ENCODE peak calls at places on chromosomes 11 and 22, in six cellular contexts. One of them, this sample, is unnamed.

GRCh38 chr11:2588809-2589537 is 110.8 kb downstream of the KCNQ1OT1 start:
- DNase-seq in mesendoderm: no peak
- DNase-seq in H1: no peak
- DNase-seq in IMR-90: no peak
- DNase-seq in mesenchymal stem cell: no peak
- DNase-seq in neuronal stem cell: no peak
- DNase-seq in this sample: no peak

GRCh38 chr11:124902616-124903015 is 5.0 kb upstream of the ROBO4 start:
- DNase-seq in neuronal stem cell: no peak
- DNase-seq in mesenchymal stem cell: no peak
- DNase-seq in H1: no peak
- DNase-seq in mesendoderm: no peak
- DNase-seq in IMR-90: peak
- DNase-seq in this sample: no peak

GRCh38 chr11:130037058-130037457 is 32.6 kb upstream of the APLP2 start:
- DNase-seq in mesendoderm: peak
- DNase-seq in H1: no peak
- DNase-seq in mesenchymal stem cell: peak
- DNase-seq in IMR-90: peak
- DNase-seq in neuronal stem cell: no peak
- DNase-seq in this sample: no peak

GRCh38 chr11:130631119-130631518 is 182.7 kb downstream of the ADAMTS15 start:
- DNase-seq in H1: no peak
- DNase-seq in IMR-90: peak
- DNase-seq in mesendoderm: no peak
- DNase-seq in mesenchymal stem cell: peak
- DNase-seq in neuronal stem cell: no peak
- DNase-seq in this sample: no peak

GRCh38 chr22:49983148-49984042 is 22.8 kb downstream of the PIM3 start:
- DNase-seq in neuronal stem cell: no peak
- DNase-seq in mesenchymal stem cell: no peak
- DNase-seq in IMR-90: no peak
- DNase-seq in H1: no peak
- DNase-seq in mesendoderm: peak
- DNase-seq in this sample: peak

GRCh38 chr22:30855677-30856518 is 112.7 kb downstream of the MORC2 start:
- DNase-seq in H1: no peak
- DNase-seq in mesendoderm: no peak
- DNase-seq in neuronal stem cell: no peak
- DNase-seq in IMR-90: no peak
- DNase-seq in mesenchymal stem cell: no peak
- DNase-seq in this sample: no peak

GRCh38 chr22:36220457-36220921 is 18.8 kb downstream of the APOL2 start:
- DNase-seq in H1: no peak
- DNase-seq in neuronal stem cell: no peak
- DNase-seq in mesenchymal stem cell: peak
- DNase-seq in IMR-90: peak
- DNase-seq in mesendoderm: peak
- DNase-seq in this sample: peak

GRCh38 chr11:34475656-34476055 is 36.9 kb downstream of the CAT start:
- DNase-seq in H1: no peak
- DNase-seq in neuronal stem cell: no peak
- DNase-seq in mesendoderm: no peak
- DNase-seq in mesenchymal stem cell: no peak
- DNase-seq in IMR-90: no peak
- DNase-seq in this sample: no peak

GRCh38 chr11:67266424-67267187 is at the start of gene GRK2:
- DNase-seq in mesendoderm: peak
- DNase-seq in mesenchymal stem cell: no peak
- DNase-seq in IMR-90: peak
- DNase-seq in neuronal stem cell: no peak
- DNase-seq in H1: no peak
- DNase-seq in this sample: no peak

GRCh38 chr11:121414141-121414918 is 37.8 kb upstream of the SORL1 start:
- DNase-seq in neuronal stem cell: no peak
- DNase-seq in mesenchymal stem cell: no peak
- DNase-seq in IMR-90: no peak
- DNase-seq in mesendoderm: no peak
- DNase-seq in H1: no peak
- DNase-seq in this sample: no peak

GRCh38 chr11:441043-441417 is 781 bp downstream of the ANO9 start:
- DNase-seq in H1: no peak
- DNase-seq in neuronal stem cell: no peak
- DNase-seq in mesenchymal stem cell: no peak
- DNase-seq in IMR-90: no peak
- DNase-seq in mesendoderm: no peak
- DNase-seq in this sample: no peak

GRCh38 chr11:72012897-72013721 is 14.4 kb downstream of the IL18BP start:
- DNase-seq in neuronal stem cell: no peak
- DNase-seq in H1: no peak
- DNase-seq in mesenchymal stem cell: no peak
- DNase-seq in mesendoderm: peak
- DNase-seq in IMR-90: peak
- DNase-seq in this sample: no peak

GRCh38 chr11:87804176-87804575 is 371.1 kb downstream of the RAB38 start:
- DNase-seq in mesendoderm: peak
- DNase-seq in mesenchymal stem cell: no peak
- DNase-seq in H1: no peak
- DNase-seq in IMR-90: no peak
- DNase-seq in neuronal stem cell: no peak
- DNase-seq in this sample: no peak
- H3K23ac ChIP-seq in mesendoderm: no peak
- H3K23ac ChIP-seq in mesenchymal stem cell: no peak
- H3K23ac ChIP-seq in H1: no peak
- H3K23ac ChIP-seq in IMR-90: no peak
- H3K23ac ChIP-seq in neuronal stem cell: no peak
- H3K23ac ChIP-seq in this sample: no peak

DNA sequence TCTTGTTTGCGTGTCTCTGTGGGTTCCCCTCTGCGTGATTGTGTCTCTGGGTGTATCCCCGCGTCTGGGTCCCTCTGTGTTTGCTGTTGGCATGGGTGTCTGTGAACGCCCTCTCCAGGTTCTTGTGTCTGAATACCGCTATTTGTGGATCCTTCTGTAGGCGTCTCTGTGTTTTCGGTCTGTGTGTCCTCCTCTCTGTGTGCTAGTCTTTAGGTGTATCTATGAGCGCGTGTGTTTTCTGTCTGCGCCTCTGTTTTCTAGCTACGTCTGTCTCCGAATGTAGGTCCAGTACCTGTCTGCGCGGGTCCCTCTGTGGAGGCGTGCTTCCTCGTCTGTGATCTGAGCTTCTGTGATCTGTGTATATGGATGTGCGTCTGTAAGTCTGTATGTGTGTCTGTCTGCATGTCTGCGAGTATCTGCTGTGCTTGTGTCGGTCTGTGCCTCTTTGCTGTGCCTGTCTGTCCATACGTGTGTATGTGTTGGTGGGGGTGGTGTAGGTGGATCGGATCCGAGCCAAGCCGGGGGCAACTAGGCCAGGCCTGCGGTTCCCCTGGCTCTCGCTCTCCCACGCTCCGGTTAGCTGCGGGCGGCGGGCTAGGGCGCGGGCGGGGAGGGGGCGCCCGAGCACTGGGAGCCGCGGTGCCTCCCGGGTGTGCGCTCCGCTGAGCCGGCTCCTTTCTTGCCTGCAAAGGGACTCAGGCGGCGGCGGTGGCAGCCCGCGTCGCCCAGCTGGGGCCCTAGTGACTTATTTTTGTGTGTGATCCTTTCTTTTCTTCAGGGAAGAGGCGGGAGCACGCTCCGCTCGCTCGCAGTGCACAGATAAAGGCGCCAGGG is 105.3 kb upstream of the E2F8 start:
- DNase-seq in mesenchymal stem cell: peak
- DNase-seq in mesendoderm: peak
- DNase-seq in H1: no peak
- DNase-seq in IMR-90: no peak
- DNase-seq in neuronal stem cell: peak
- DNase-seq in this sample: no peak
- H3K23ac ChIP-seq in mesenchymal stem cell: no peak
- H3K23ac ChIP-seq in mesendoderm: no peak
- H3K23ac ChIP-seq in H1: no peak
- H3K23ac ChIP-seq in IMR-90: peak
- H3K23ac ChIP-seq in neuronal stem cell: peak
- H3K23ac ChIP-seq in this sample: no peak

DNA sequence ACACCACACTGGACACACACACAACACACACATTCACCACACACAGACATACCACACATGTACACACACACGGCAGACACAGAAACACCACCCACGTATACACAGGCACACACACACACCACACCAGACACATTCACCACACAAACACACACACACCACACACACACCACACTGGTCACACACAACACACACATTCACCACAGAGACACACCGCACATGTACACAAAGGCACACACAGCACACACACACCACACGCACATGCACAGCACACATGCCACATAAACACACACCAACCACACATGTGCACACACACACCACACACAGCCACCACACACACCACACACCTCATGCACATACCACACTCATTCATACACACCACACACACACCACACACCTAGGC is 84.2 kb upstream of the PRR5 start:
- DNase-seq in mesenchymal stem cell: no peak
- DNase-seq in mesendoderm: no peak
- DNase-seq in IMR-90: no peak
- DNase-seq in H1: no peak
- DNase-seq in neuronal stem cell: no peak
- DNase-seq in this sample: no peak
- H3K23ac ChIP-seq in mesenchymal stem cell: no peak
- H3K23ac ChIP-seq in mesendoderm: no peak
- H3K23ac ChIP-seq in IMR-90: no peak
- H3K23ac ChIP-seq in H1: no peak
- H3K23ac ChIP-seq in neuronal stem cell: peak
- H3K23ac ChIP-seq in this sample: no peak

DNA sequence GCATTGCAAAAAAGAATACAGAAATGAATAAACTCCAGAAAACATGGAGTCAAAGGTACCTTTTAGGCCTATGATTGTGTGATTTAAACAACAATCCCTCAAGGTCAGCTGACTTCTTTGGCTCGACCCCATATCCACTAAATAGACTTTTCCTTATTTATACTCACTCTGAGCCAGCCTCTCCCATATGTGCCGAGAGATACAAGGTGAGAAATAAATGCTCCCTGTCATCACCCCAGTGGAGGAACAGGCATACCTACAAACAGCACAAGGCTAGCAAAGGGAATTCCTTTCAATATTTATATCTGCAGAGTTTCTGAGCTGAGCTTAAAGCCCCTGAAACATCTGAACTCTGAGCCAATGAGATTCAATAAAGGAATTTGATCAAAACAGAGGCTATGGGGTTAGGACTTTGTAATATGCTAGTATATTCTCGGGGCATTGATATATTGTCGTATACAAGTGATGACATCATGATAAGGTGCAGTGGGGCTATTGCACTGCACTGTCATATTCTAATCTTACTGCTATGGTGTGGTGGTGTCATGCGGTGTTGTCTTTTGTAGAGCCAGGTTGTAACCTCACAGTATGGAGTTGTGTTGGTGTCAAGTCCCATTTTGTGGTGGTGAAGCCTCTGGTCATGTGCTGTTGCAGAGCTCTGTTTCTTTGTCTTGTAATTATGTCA is 56.0 kb upstream of the GALNT18 start:
- DNase-seq in IMR-90: no peak
- DNase-seq in H1: no peak
- DNase-seq in neuronal stem cell: no peak
- DNase-seq in mesendoderm: no peak
- DNase-seq in mesenchymal stem cell: no peak
- DNase-seq in this sample: no peak
- H3K23ac ChIP-seq in IMR-90: no peak
- H3K23ac ChIP-seq in H1: no peak
- H3K23ac ChIP-seq in neuronal stem cell: no peak
- H3K23ac ChIP-seq in mesendoderm: no peak
- H3K23ac ChIP-seq in mesenchymal stem cell: no peak
- H3K23ac ChIP-seq in this sample: no peak

GRCh38 chr11:59770324-59770723 is 15.1 kb downstream of the STX3 start:
- DNase-seq in mesenchymal stem cell: no peak
- DNase-seq in IMR-90: no peak
- DNase-seq in mesendoderm: no peak
- DNase-seq in neuronal stem cell: no peak
- DNase-seq in H1: no peak
- DNase-seq in this sample: no peak

GRCh38 chr11:59770869-59771268 is 15.7 kb downstream of the STX3 start:
- DNase-seq in neuronal stem cell: no peak
- DNase-seq in mesenchymal stem cell: no peak
- DNase-seq in IMR-90: no peak
- DNase-seq in H1: no peak
- DNase-seq in mesendoderm: no peak
- DNase-seq in this sample: no peak

GRCh38 chr11:59769086-59769485 is 13.9 kb downstream of the STX3 start:
- DNase-seq in mesenchymal stem cell: no peak
- DNase-seq in neuronal stem cell: no peak
- DNase-seq in IMR-90: no peak
- DNase-seq in mesendoderm: no peak
- DNase-seq in H1: no peak
- DNase-seq in this sample: no peak

GRCh38 chr11:59771605-59772004 is 16.4 kb downstream of the STX3 start:
- DNase-seq in IMR-90: no peak
- DNase-seq in neuronal stem cell: no peak
- DNase-seq in mesenchymal stem cell: no peak
- DNase-seq in mesendoderm: no peak
- DNase-seq in H1: no peak
- DNase-seq in this sample: no peak

GRCh38 chr11:59769828-59770227 is 14.7 kb downstream of the STX3 start:
- DNase-seq in IMR-90: no peak
- DNase-seq in mesendoderm: no peak
- DNase-seq in neuronal stem cell: no peak
- DNase-seq in H1: no peak
- DNase-seq in mesenchymal stem cell: no peak
- DNase-seq in this sample: no peak
- H3K23ac ChIP-seq in IMR-90: no peak
- H3K23ac ChIP-seq in mesendoderm: no peak
- H3K23ac ChIP-seq in neuronal stem cell: no peak
- H3K23ac ChIP-seq in H1: no peak
- H3K23ac ChIP-seq in mesenchymal stem cell: no peak
- H3K23ac ChIP-seq in this sample: no peak

GRCh38 chr11:1565904-1566247 is 6.2 kb downstream of the DUSP8 start:
- DNase-seq in H1: no peak
- DNase-seq in neuronal stem cell: no peak
- DNase-seq in mesenchymal stem cell: no peak
- DNase-seq in IMR-90: no peak
- DNase-seq in mesendoderm: no peak
- DNase-seq in this sample: no peak
- H3K23ac ChIP-seq in H1: no peak
- H3K23ac ChIP-seq in neuronal stem cell: no peak
- H3K23ac ChIP-seq in mesenchymal stem cell: no peak
- H3K23ac ChIP-seq in IMR-90: no peak
- H3K23ac ChIP-seq in mesendoderm: no peak
- H3K23ac ChIP-seq in this sample: no peak

GRCh38 chr11:69293087-69293486 is 868 bp upstream of the MYEOV start:
- DNase-seq in H1: peak
- DNase-seq in IMR-90: no peak
- DNase-seq in neuronal stem cell: no peak
- DNase-seq in mesenchymal stem cell: no peak
- DNase-seq in mesendoderm: peak
- DNase-seq in this sample: peak
- H3K23ac ChIP-seq in H1: no peak
- H3K23ac ChIP-seq in IMR-90: no peak
- H3K23ac ChIP-seq in neuronal stem cell: no peak
- H3K23ac ChIP-seq in mesenchymal stem cell: no peak
- H3K23ac ChIP-seq in mesendoderm: no peak
- H3K23ac ChIP-seq in this sample: no peak

This sample was measured in H9.